ENCODE peak calls at places on chromosomes 3 and 15, in nine cellular contexts. One of them, this sample, is unnamed.

GRCh38 chr3:71707600-71707999 is 17.6 kb downstream of the EIF4E3 start:
- DNase-seq in aorta: no peak
- DNase-seq in activated naive CD4-positive, alpha-beta T cell treated with anti-CD3 and anti-CD28 coated beads, Interleukin-2, amount 50 U/mL, for 72 hours: no peak
- DNase-seq in NCI-H1694 treated with DMSO at 0.1 percent for 48 hours: no peak
- DNase-seq in adipocyte: no peak
- DNase-seq in LoVo: no peak
- DNase-seq in stimulated activated CD4-positive, alpha-beta T cell treated with anti-CD3 and anti-CD28 coated beads, Interleukin-1b, Interleukin-23, amount 100 ng/mL, for 24 hours: no peak
- DNase-seq in HS-27A: no peak
- DNase-seq in HTR-8/SVneo: no peak
- DNase-seq in this sample: no peak

GRCh38 chr15:49428392-49429095 is 5.5 kb downstream of the FGF7 start:
- DNase-seq in HTR-8/SVneo: no peak
- DNase-seq in activated naive CD4-positive, alpha-beta T cell treated with anti-CD3 and anti-CD28 coated beads, Interleukin-2, amount 50 U/mL, for 72 hours: no peak
- DNase-seq in stimulated activated CD4-positive, alpha-beta T cell treated with anti-CD3 and anti-CD28 coated beads, Interleukin-1b, Interleukin-23, amount 100 ng/mL, for 24 hours: no peak
- DNase-seq in adipocyte: peak
- DNase-seq in HS-27A: no peak
- DNase-seq in aorta: no peak
- DNase-seq in LoVo: no peak
- DNase-seq in NCI-H1694 treated with DMSO at 0.1 percent for 48 hours: no peak
- DNase-seq in this sample: no peak

GRCh38 chr3:150611666-150612065 is 8.5 kb downstream of the SELENOT start:
- DNase-seq in adipocyte: no peak
- DNase-seq in NCI-H1694 treated with DMSO at 0.1 percent for 48 hours: no peak
- DNase-seq in HTR-8/SVneo: no peak
- DNase-seq in stimulated activated CD4-positive, alpha-beta T cell treated with anti-CD3 and anti-CD28 coated beads, Interleukin-1b, Interleukin-23, amount 100 ng/mL, for 24 hours: no peak
- DNase-seq in LoVo: no peak
- DNase-seq in aorta: no peak
- DNase-seq in activated naive CD4-positive, alpha-beta T cell treated with anti-CD3 and anti-CD28 coated beads, Interleukin-2, amount 50 U/mL, for 72 hours: no peak
- DNase-seq in HS-27A: no peak
- DNase-seq in this sample: no peak

GRCh38 chr15:48683991-48684765 is 38.7 kb upstream of the FBN1 start:
- DNase-seq in activated naive CD4-positive, alpha-beta T cell treated with anti-CD3 and anti-CD28 coated beads, Interleukin-2, amount 50 U/mL, for 72 hours: no peak
- DNase-seq in LoVo: no peak
- DNase-seq in aorta: no peak
- DNase-seq in NCI-H1694 treated with DMSO at 0.1 percent for 48 hours: no peak
- DNase-seq in HTR-8/SVneo: no peak
- DNase-seq in HS-27A: no peak
- DNase-seq in stimulated activated CD4-positive, alpha-beta T cell treated with anti-CD3 and anti-CD28 coated beads, Interleukin-1b, Interleukin-23, amount 100 ng/mL, for 24 hours: no peak
- DNase-seq in adipocyte: no peak
- DNase-seq in this sample: no peak

GRCh38 chr3:108595304-108595703 is 5.8 kb downstream of the DZIP3 start:
- DNase-seq in stimulated activated CD4-positive, alpha-beta T cell treated with anti-CD3 and anti-CD28 coated beads, Interleukin-1b, Interleukin-23, amount 100 ng/mL, for 24 hours: no peak
- DNase-seq in HTR-8/SVneo: no peak
- DNase-seq in adipocyte: no peak
- DNase-seq in NCI-H1694 treated with DMSO at 0.1 percent for 48 hours: no peak
- DNase-seq in activated naive CD4-positive, alpha-beta T cell treated with anti-CD3 and anti-CD28 coated beads, Interleukin-2, amount 50 U/mL, for 72 hours: no peak
- DNase-seq in LoVo: no peak
- DNase-seq in HS-27A: no peak
- DNase-seq in aorta: no peak
- DNase-seq in this sample: no peak

GRCh38 chr15:100880897-100881242 is 1.2 kb downstream of the ALDH1A3 start:
- DNase-seq in activated naive CD4-positive, alpha-beta T cell treated with anti-CD3 and anti-CD28 coated beads, Interleukin-2, amount 50 U/mL, for 72 hours: no peak
- DNase-seq in HTR-8/SVneo: no peak
- DNase-seq in aorta: no peak
- DNase-seq in adipocyte: no peak
- DNase-seq in HS-27A: no peak
- DNase-seq in stimulated activated CD4-positive, alpha-beta T cell treated with anti-CD3 and anti-CD28 coated beads, Interleukin-1b, Interleukin-23, amount 100 ng/mL, for 24 hours: no peak
- DNase-seq in LoVo: no peak
- DNase-seq in NCI-H1694 treated with DMSO at 0.1 percent for 48 hours: no peak
- DNase-seq in this sample: no peak

GRCh38 chr3:175111036-175111435 is 251.9 kb downstream of the NAALADL2 start:
- DNase-seq in aorta: no peak
- DNase-seq in activated naive CD4-positive, alpha-beta T cell treated with anti-CD3 and anti-CD28 coated beads, Interleukin-2, amount 50 U/mL, for 72 hours: no peak
- DNase-seq in NCI-H1694 treated with DMSO at 0.1 percent for 48 hours: no peak
- DNase-seq in HTR-8/SVneo: no peak
- DNase-seq in stimulated activated CD4-positive, alpha-beta T cell treated with anti-CD3 and anti-CD28 coated beads, Interleukin-1b, Interleukin-23, amount 100 ng/mL, for 24 hours: no peak
- DNase-seq in HS-27A: no peak
- DNase-seq in adipocyte: peak
- DNase-seq in LoVo: no peak
- DNase-seq in this sample: no peak

GRCh38 chr15:76058714-76059319 is 968 bp upstream of the TMEM266 start:
- DNase-seq in aorta: no peak
- DNase-seq in HS-27A: no peak
- DNase-seq in HTR-8/SVneo: peak
- DNase-seq in LoVo: no peak
- DNase-seq in adipocyte: peak
- DNase-seq in activated naive CD4-positive, alpha-beta T cell treated with anti-CD3 and anti-CD28 coated beads, Interleukin-2, amount 50 U/mL, for 72 hours: no peak
- DNase-seq in NCI-H1694 treated with DMSO at 0.1 percent for 48 hours: peak
- DNase-seq in stimulated activated CD4-positive, alpha-beta T cell treated with anti-CD3 and anti-CD28 coated beads, Interleukin-1b, Interleukin-23, amount 100 ng/mL, for 24 hours: no peak
- DNase-seq in this sample: peak

GRCh38 chr3:139764936-139765335 is 87.2 kb upstream of the NMNAT3 start:
- DNase-seq in LoVo: no peak
- DNase-seq in HTR-8/SVneo: peak
- DNase-seq in HS-27A: no peak
- DNase-seq in stimulated activated CD4-positive, alpha-beta T cell treated with anti-CD3 and anti-CD28 coated beads, Interleukin-1b, Interleukin-23, amount 100 ng/mL, for 24 hours: no peak
- DNase-seq in activated naive CD4-positive, alpha-beta T cell treated with anti-CD3 and anti-CD28 coated beads, Interleukin-2, amount 50 U/mL, for 72 hours: no peak
- DNase-seq in NCI-H1694 treated with DMSO at 0.1 percent for 48 hours: no peak
- DNase-seq in adipocyte: peak
- DNase-seq in aorta: no peak
- DNase-seq in this sample: no peak

GRCh38 chr3:47455806-47456452 is 19.8 kb downstream of the SCAP start:
- DNase-seq in HTR-8/SVneo: no peak
- DNase-seq in aorta: no peak
- DNase-seq in adipocyte: peak
- DNase-seq in NCI-H1694 treated with DMSO at 0.1 percent for 48 hours: no peak
- DNase-seq in HS-27A: no peak
- DNase-seq in LoVo: no peak
- DNase-seq in activated naive CD4-positive, alpha-beta T cell treated with anti-CD3 and anti-CD28 coated beads, Interleukin-2, amount 50 U/mL, for 72 hours: no peak
- DNase-seq in stimulated activated CD4-positive, alpha-beta T cell treated with anti-CD3 and anti-CD28 coated beads, Interleukin-1b, Interleukin-23, amount 100 ng/mL, for 24 hours: no peak
- DNase-seq in this sample: no peak

GRCh38 chr15:65412556-65412955 is 10.2 kb downstream of the IGDCC4 start:
- DNase-seq in activated naive CD4-positive, alpha-beta T cell treated with anti-CD3 and anti-CD28 coated beads, Interleukin-2, amount 50 U/mL, for 72 hours: no peak
- DNase-seq in HTR-8/SVneo: no peak
- DNase-seq in LoVo: no peak
- DNase-seq in NCI-H1694 treated with DMSO at 0.1 percent for 48 hours: peak
- DNase-seq in aorta: no peak
- DNase-seq in stimulated activated CD4-positive, alpha-beta T cell treated with anti-CD3 and anti-CD28 coated beads, Interleukin-1b, Interleukin-23, amount 100 ng/mL, for 24 hours: no peak
- DNase-seq in HS-27A: no peak
- DNase-seq in adipocyte: no peak
- DNase-seq in this sample: no peak

GRCh38 chr3:149620291-149621020 is 37.4 kb downstream of the WWTR1 start:
- DNase-seq in HTR-8/SVneo: no peak
- DNase-seq in adipocyte: peak
- DNase-seq in LoVo: no peak
- DNase-seq in activated naive CD4-positive, alpha-beta T cell treated with anti-CD3 and anti-CD28 coated beads, Interleukin-2, amount 50 U/mL, for 72 hours: no peak
- DNase-seq in stimulated activated CD4-positive, alpha-beta T cell treated with anti-CD3 and anti-CD28 coated beads, Interleukin-1b, Interleukin-23, amount 100 ng/mL, for 24 hours: no peak
- DNase-seq in aorta: no peak
- DNase-seq in NCI-H1694 treated with DMSO at 0.1 percent for 48 hours: no peak
- DNase-seq in HS-27A: peak
- DNase-seq in this sample: no peak

GRCh38 chr3:115074502-115074901 is 72.6 kb downstream of the ZBTB20 start:
- DNase-seq in stimulated activated CD4-positive, alpha-beta T cell treated with anti-CD3 and anti-CD28 coated beads, Interleukin-1b, Interleukin-23, amount 100 ng/mL, for 24 hours: no peak
- DNase-seq in HTR-8/SVneo: no peak
- DNase-seq in activated naive CD4-positive, alpha-beta T cell treated with anti-CD3 and anti-CD28 coated beads, Interleukin-2, amount 50 U/mL, for 72 hours: no peak
- DNase-seq in NCI-H1694 treated with DMSO at 0.1 percent for 48 hours: no peak
- DNase-seq in HS-27A: no peak
- DNase-seq in aorta: no peak
- DNase-seq in adipocyte: peak
- DNase-seq in LoVo: no peak
- DNase-seq in this sample: no peak

GRCh38 chr15:101324513-101325177 is 29.6 kb upstream of the SNRPA1 start:
- DNase-seq in aorta: no peak
- DNase-seq in activated naive CD4-positive, alpha-beta T cell treated with anti-CD3 and anti-CD28 coated beads, Interleukin-2, amount 50 U/mL, for 72 hours: peak
- DNase-seq in stimulated activated CD4-positive, alpha-beta T cell treated with anti-CD3 and anti-CD28 coated beads, Interleukin-1b, Interleukin-23, amount 100 ng/mL, for 24 hours: no peak
- DNase-seq in HTR-8/SVneo: no peak
- DNase-seq in HS-27A: no peak
- DNase-seq in NCI-H1694 treated with DMSO at 0.1 percent for 48 hours: no peak
- DNase-seq in adipocyte: no peak
- DNase-seq in LoVo: no peak
- DNase-seq in this sample: no peak

This sample was measured in pons.